ENCODE peak calls at places on chromosomes 2 and 18, in four cellular contexts. E is H1, Q is HepG2, U is K562. C is an unnamed sample.

GRCh38 chr2:50591642-50592041 is 440.3 kb downstream of the NRXN1 start:
- DNase-seq in E (no peak), U (no peak), Q (no peak), C (no peak)

GRCh38 chr18:67305466-67305865 is 211.1 kb downstream of the DSEL start:
- DNase-seq in U (no peak), Q (no peak), E (no peak), C (no peak)

GRCh38 chr2:48112911-48113687 is 206.8 kb upstream of the FBXO11 start:
- DNase-seq in U (no peak), Q (peak; percentile 18), E (no peak), C (no peak)

GRCh38 chr2:232288489-232288888 is 90.1 kb upstream of the ALPP start:
- DNase-seq in U (no peak), E (no peak), Q (no peak), C (no peak)

GRCh38 chr2:27689424-27689823 is 25.7 kb downstream of the SLC4A1AP start:
- DNase-seq in Q (no peak), E (no peak), U (no peak), C (no peak)

GRCh38 chr2:200640171-200640570 is 54.4 kb downstream of the AOX1 start:
- DNase-seq in U (no peak), E (no peak), Q (no peak), C (no peak)

GRCh38 chr2:68918497-68918896 is 34.2 kb downstream of the GKN2 start:
- DNase-seq in Q (no peak), U (no peak), E (no peak), C (peak; percentile 22)

GRCh38 chr2:11029136-11029535 is 117.4 kb downstream of the KCNF1 start:
- DNase-seq in E (no peak), Q (no peak), U (no peak), C (no peak)

GRCh38 chr2:122704109-122704563 is 948.7 kb downstream of the TSN start:
- DNase-seq in E (no peak), Q (no peak), U (no peak), C (no peak)

GRCh38 chr2:222024934-222025890 is 273.6 kb downstream of the PAX3 start:
- DNase-seq in Q (peak; percentile 31), U (peak; percentile 7), E (no peak), C (peak; percentile 57)

GRCh38 chr2:24919100-24919976 is 699 bp downstream of the ADCY3 start:
- DNase-seq in E (no peak), Q (no peak), U (peak; percentile 62), C (peak; percentile 37)
- TF ChIP-seq JUN in E (no peak), Q (no peak), U (no peak), C (no peak)

GRCh38 chr2:98463551-98463971 is 18.9 kb downstream of the INPP4A start:
- DNase-seq in E (no peak), Q (no peak), U (no peak), C (no peak)
- TF ChIP-seq KDM1A in E (no peak), Q (no peak), U (no peak), C (no peak)

GRCh38 chr2:77521931-77522470 is at the start of gene LRRTM4:
- DNase-seq in Q (no peak), U (no peak), E (no peak), C (no peak)
- TF ChIP-seq JUN in Q (no peak), U (no peak), E (no peak), C (no peak)

DNA sequence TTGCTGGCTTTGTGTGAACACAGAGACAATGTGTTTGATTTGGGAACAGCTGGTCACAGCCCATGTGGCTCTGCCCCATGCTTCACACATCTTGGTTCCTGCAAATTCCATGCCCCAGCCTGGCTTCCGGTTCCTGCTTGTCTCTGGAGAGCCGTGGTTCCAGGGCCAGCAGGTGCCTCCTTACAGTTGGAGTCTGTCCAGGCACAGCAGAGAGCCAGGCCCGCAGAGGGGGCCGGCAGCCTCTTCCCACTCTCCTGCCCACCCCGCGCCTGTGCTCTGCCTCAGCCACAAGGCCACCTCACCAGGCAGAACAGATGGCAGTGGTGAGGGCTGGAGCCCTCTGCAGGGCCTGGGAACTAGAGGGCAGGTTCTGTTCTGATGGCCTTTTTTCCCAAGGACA is 81.5 kb downstream of the LDLRAD4 start:
- DNase-seq in U (no peak), Q (no peak), E (no peak), C (no peak)
- TF ChIP-seq KDM1A in U (no peak), Q (no peak), E (no peak), C (no peak)

GRCh38 chr18:57791911-57792310 is 11.2 kb downstream of the ATP8B1 start:
- DNase-seq in Q (no peak), U (no peak), E (no peak), C (no peak)

GRCh38 chr18:57791192-57791591 is 11.9 kb downstream of the ATP8B1 start:
- DNase-seq in E (no peak), U (no peak), Q (no peak), C (no peak)

GRCh38 chr18:57789105-57789504 is 14.0 kb downstream of the ATP8B1 start:
- DNase-seq in U (no peak), Q (no peak), E (no peak), C (no peak)

GRCh38 chr18:57790316-57790715 is 12.8 kb downstream of the ATP8B1 start:
- DNase-seq in U (no peak), E (no peak), Q (no peak), C (no peak)

DNA sequence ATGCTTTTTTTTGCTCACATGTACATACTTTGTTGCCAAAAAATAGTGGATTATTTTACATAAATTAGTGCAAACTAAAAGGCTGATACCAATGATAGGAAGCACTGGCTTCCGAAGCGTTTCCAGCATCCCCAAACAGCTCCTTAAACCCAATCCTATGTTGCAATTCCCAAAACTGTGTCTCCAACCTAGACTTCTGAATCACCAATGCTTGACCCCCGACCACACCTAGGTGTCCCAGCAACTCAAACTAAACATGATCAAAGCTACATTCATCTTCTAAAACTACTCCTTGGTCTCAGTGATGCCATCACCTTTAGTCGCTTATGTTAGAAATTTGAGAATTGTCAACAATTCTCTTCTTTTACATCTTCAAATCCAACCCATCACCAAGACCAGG is 13.4 kb downstream of the ATP8B1 start:
- DNase-seq in U (no peak), Q (no peak), E (no peak), C (no peak)
- TF ChIP-seq JUN in U (no peak), Q (no peak), E (no peak), C (no peak)

GRCh38 chr18:25830787-25831186 is 259.6 kb downstream of the SS18 start:
- DNase-seq in Q (peak; percentile 2), E (no peak), U (no peak), C (no peak)

GRCh38 chr18:25825066-25825465 is 265.3 kb downstream of the SS18 start:
- DNase-seq in E (no peak), U (no peak), Q (no peak), C (no peak)

GRCh38 chr18:25826377-25826776 is 264.0 kb downstream of the SS18 start:
- DNase-seq in E (no peak), Q (no peak), U (no peak), C (no peak)

GRCh38 chr18:25826823-25827617 is 263.4 kb downstream of the SS18 start:
- DNase-seq in U (no peak), Q (peak; percentile 58), E (no peak), C (no peak)

DNA sequence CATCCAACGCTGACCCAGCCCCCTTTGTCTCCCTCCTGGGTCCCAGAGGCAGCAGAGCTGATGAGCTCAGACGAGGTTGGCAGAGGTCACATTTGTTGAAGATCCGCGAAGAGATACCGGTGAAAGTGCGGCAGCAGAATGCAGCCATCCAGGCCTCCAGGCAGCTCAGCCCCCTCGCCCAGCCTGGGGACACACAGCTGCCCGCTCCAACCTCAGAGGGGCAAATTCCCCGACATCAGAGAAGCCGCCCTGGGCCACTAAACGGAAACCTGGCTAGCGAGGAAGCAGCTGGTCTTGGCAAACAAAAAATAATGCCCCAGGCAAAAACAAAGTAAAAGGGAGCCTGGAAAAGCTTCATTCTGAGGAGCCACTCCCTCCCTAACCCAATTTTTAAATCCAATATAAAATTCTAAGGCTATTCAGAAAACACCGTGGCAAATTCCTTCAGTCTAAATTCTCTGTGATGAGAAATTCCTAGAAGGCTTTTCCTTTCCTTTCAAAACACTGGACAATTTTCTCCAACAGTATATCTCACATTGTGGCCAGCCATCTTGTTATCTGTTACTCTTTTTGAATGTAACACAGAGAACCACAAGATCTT is 262.4 kb downstream of the SS18 start:
- DNase-seq in Q (peak; percentile 56), E (no peak), U (no peak), C (no peak)
- TF ChIP-seq KDM1A in Q (no peak), E (no peak), U (no peak), C (no peak)

GRCh38 chr18:10286580-10287150 is 167.8 kb upstream of the APCDD1 start:
- DNase-seq in E (no peak), Q (no peak), U (no peak), C (no peak)
- TF ChIP-seq JUN in E (no peak), Q (no peak), U (no peak), C (no peak)

GRCh38 chr2:134081238-134081637 is 172.6 kb upstream of the MGAT5 start:
- DNase-seq in Q (no peak), E (no peak), U (no peak), C (no peak)

GRCh38 chr2:134087371-134087921 is 166.4 kb upstream of the MGAT5 start:
- DNase-seq in U (no peak), E (no peak), Q (peak; percentile 88), C (no peak)

GRCh38 chr2:134080759-134081158 is 173.1 kb upstream of the MGAT5 start:
- DNase-seq in E (no peak), Q (no peak), U (no peak), C (no peak)

GRCh38 chr2:134086594-134087219 is 167.2 kb upstream of the MGAT5 start:
- DNase-seq in E (no peak), Q (no peak), U (no peak), C (no peak)

DNA sequence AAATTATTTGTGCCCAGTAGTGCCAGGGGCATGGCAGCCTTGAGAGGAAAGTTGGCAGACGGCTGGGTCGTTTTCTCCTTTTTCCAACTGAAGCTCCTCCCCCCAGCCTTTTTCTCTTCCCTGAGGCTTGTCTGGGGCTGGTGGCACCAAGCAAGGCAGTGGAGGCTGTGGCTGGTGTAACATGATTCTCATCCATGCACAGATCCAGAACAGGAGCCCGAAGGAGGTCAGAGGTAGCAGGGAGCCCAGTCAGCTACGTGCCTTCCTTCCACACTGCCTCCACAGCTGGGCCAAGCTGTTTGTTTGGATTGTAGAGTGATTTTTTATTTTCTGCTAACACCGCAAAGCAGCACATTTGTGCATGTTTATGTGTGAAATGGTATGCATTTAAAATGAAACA is 170.3 kb upstream of the MGAT5 start:
- DNase-seq in Q (no peak), U (no peak), E (no peak), C (no peak)
- TF ChIP-seq KDM1A in Q (no peak), U (no peak), E (no peak), C (no peak)

GRCh38 chr2:207467716-207468347 is 61.9 kb upstream of the CREB1 start:
- DNase-seq in E (no peak), U (no peak), Q (no peak), C (no peak)
- TF ChIP-seq JUN in E (no peak), U (no peak), Q (no peak), C (no peak)

GRCh38 chr2:240397924-240398611 is 37.4 kb upstream of the GPC1 start:
- DNase-seq in Q (no peak), E (no peak), U (no peak), C (no peak)
- TF ChIP-seq KDM1A in Q (no peak), E (no peak), U (no peak), C (no peak)

C was measured in A549.